ENCODE peak calls at places on chromosomes 13 and 19, in seven cellular contexts. T is dorsolateral prefrontal cortex; U is CD8-positive, alpha-beta memory T cell; E is uterus; V is fibroblast of lung; Y is A673; S is heart right ventricle. L is an unnamed sample.

GRCh38 chr13:34412817-34413365 is 529.2 kb upstream of the NBEA start:
- DNase-seq in T (no peak), U (no peak), E (no peak), V (peak), Y (no peak), S (no peak), L (peak)

GRCh38 chr19:47146920-47147319 is 16.3 kb downstream of the SAE1 start:
- DNase-seq in T (no peak), U (no peak), E (no peak), V (no peak), Y (no peak), S (no peak), L (no peak)

GRCh38 chr19:28726533-28726932 is 486.4 kb downstream of the UQCRFS1 start:
- DNase-seq in T (no peak), U (no peak), E (no peak), V (no peak), Y (no peak), S (no peak), L (no peak)

GRCh38 chr13:99984463-99985242 is 3.1 kb downstream of the ZIC2 start:
- DNase-seq in T (no peak), U (no peak), E (no peak), V (no peak), Y (peak), S (no peak), L (no peak)

GRCh38 chr13:26872444-26873173 is 112.0 kb upstream of the GPR12 start:
- DNase-seq in T (peak), U (peak), E (no peak), V (no peak), Y (peak), S (peak), L (peak)

GRCh38 chr13:33004454-33004853 is 11.8 kb upstream of the KL start:
- DNase-seq in T (no peak), U (no peak), E (peak), V (no peak), Y (peak), S (peak), L (no peak)

GRCh38 chr13:99746857-99747710 is 224.5 kb downstream of the ZIC5 start:
- DNase-seq in T (no peak), U (no peak), E (no peak), V (no peak), Y (no peak), S (no peak), L (no peak)

GRCh38 chr19:16073481-16073880 is 2.8 kb upstream of the TPM4 start:
- DNase-seq in T (no peak), U (no peak), E (no peak), V (no peak), Y (no peak), S (no peak), L (no peak)

GRCh38 chr19:47210689-47211316 is 20.2 kb downstream of the BBC3 start:
- DNase-seq in T (peak), U (peak), E (peak), V (peak), Y (peak), S (peak), L (no peak)

GRCh38 chr13:21297452-21297851 is 121.0 kb downstream of the MRPL57 start:
- DNase-seq in T (no peak), U (no peak), E (no peak), V (peak), Y (peak), S (no peak), L (no peak)

GRCh38 chr19:52331757-52332156 is 4.3 kb upstream of the ZNF610 start:
- DNase-seq in T (no peak), U (no peak), E (no peak), V (peak), Y (no peak), S (no peak), L (no peak)

GRCh38 chr19:4700573-4700970 is 23.1 kb downstream of the DPP9 start:
- DNase-seq in T (no peak), U (no peak), E (no peak), V (no peak), Y (no peak), S (no peak), L (no peak)

GRCh38 chr13:112837371-112838037 is 131.5 kb upstream of the MCF2L start:
- DNase-seq in T (peak), U (no peak), E (no peak), V (no peak), Y (no peak), S (peak), L (no peak)

GRCh38 chr13:45068036-45069001 is 52.0 kb upstream of the GTF2F2 start:
- DNase-seq in T (no peak), U (no peak), E (no peak), V (no peak), Y (no peak), S (no peak), L (no peak)

GRCh38 chr13:29589234-29589633 is 6.3 kb downstream of the SLC7A1 start:
- DNase-seq in T (no peak), U (no peak), E (no peak), V (peak), Y (no peak), S (no peak), L (no peak)

GRCh38 chr19:16425019-16425418 is 46.8 kb downstream of the EPS15L1 start:
- DNase-seq in T (no peak), U (no peak), E (no peak), V (no peak), Y (no peak), S (no peak), L (no peak)

GRCh38 chr13:68304287-68304893 is 1074.3 kb upstream of the PCDH9 start:
- DNase-seq in T (no peak), U (no peak), E (no peak), V (peak), Y (peak), S (no peak), L (no peak)

GRCh38 chr13:49869514-49869913 is 66.6 kb downstream of the SPRYD7 start:
- DNase-seq in T (no peak), U (no peak), E (no peak), V (peak), Y (peak), S (no peak), L (no peak)

GRCh38 chr19:4773047-4773640 is 18.4 kb upstream of the FEM1A start:
- DNase-seq in T (no peak), U (no peak), E (no peak), V (no peak), Y (no peak), S (no peak), L (no peak)

GRCh38 chr13:26742691-26743358 is 17.8 kb downstream of the GPR12 start:
- DNase-seq in T (no peak), U (no peak), E (no peak), V (no peak), Y (no peak), S (no peak), L (no peak)

GRCh38 chr19:41384351-41384750 is 8.0 kb downstream of the TMEM91 start:
- DNase-seq in T (no peak), U (no peak), E (no peak), V (no peak), Y (no peak), S (no peak), L (no peak)

GRCh38 chr13:42354246-42355117 is 82.5 kb downstream of the AKAP11 start:
- DNase-seq in T (no peak), U (peak), E (no peak), V (peak), Y (peak), S (no peak), L (no peak)

GRCh38 chr19:47414469-47414868 is 4.9 kb downstream of the MEIS3 start:
- DNase-seq in T (peak), U (no peak), E (no peak), V (no peak), Y (peak), S (no peak), L (no peak)

GRCh38 chr13:36769545-36769944 is 49.5 kb upstream of the RFXAP start:
- DNase-seq in T (no peak), U (no peak), E (no peak), V (no peak), Y (no peak), S (no peak), L (no peak)

GRCh38 chr19:40335101-40335500 is 13.1 kb downstream of the C19orf47 start:
- DNase-seq in T (no peak), U (no peak), E (no peak), V (no peak), Y (no peak), S (no peak), L (no peak)

GRCh38 chr19:3466630-3467029 is 13.7 kb downstream of the SMIM24 start:
- DNase-seq in T (peak), U (no peak), E (no peak), V (no peak), Y (no peak), S (peak), L (no peak)

GRCh38 chr19:35135389-35135909 is 590 bp upstream of the LGI4 start:
- DNase-seq in T (peak), U (peak), E (peak), V (peak), Y (peak), S (peak), L (peak)

GRCh38 chr19:35136231-35136630 is 1.4 kb upstream of the LGI4 start:
- DNase-seq in T (no peak), U (no peak), E (no peak), V (no peak), Y (no peak), S (no peak), L (no peak)

GRCh38 chr19:35132254-35132653 is 2.6 kb downstream of the LGI4 start:
- DNase-seq in T (no peak), U (no peak), E (no peak), V (no peak), Y (no peak), S (no peak), L (no peak)

GRCh38 chr19:35133826-35134225 is 1.0 kb downstream of the LGI4 start:
- DNase-seq in T (no peak), U (no peak), E (no peak), V (no peak), Y (no peak), S (no peak), L (no peak)

DNA sequence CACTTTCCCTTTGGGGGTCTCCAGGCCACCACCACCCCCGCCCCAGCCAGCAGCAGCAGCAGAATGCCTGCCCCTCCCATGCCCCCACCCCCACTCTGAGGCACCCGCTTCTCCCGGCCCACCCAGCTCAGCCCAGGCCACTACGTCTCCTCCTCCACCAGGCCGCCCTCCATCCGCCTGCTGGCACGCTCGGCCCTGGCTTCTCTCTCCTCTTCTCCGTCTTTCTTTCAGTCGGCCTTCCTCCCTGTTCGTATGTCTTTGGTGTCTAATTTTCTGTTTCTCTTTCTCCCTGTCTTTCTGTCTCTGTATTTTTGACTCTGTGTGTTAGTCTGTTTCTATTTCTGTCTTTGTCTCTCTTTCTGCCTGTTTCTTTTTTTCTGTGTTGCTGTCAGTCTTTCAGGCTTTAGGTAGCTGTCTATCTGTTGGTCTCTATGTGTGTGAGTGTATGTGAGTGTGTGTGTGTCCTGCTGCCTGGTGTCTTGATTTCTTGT is at the start of gene LGI4:
- DNase-seq in T (no peak), U (no peak), E (no peak), V (no peak), Y (no peak), S (no peak), L (no peak)
- H3K27ac ChIP-seq in T (peak), U (no peak), E (peak), V (no peak), Y (no peak), S (peak), L (peak)

GRCh38 chr13:46609052-46609451 is 56.1 kb downstream of the LRCH1 start:
- DNase-seq in T (no peak), U (no peak), E (no peak), V (no peak), Y (no peak), S (no peak), L (no peak)
- H3K27ac ChIP-seq in T (no peak), U (no peak), E (no peak), V (no peak), Y (no peak), S (no peak), L (no peak)

GRCh38 chr13:110408286-110408685 is 101.2 kb downstream of the COL4A2 start:
- DNase-seq in T (no peak), U (no peak), E (no peak), V (peak), Y (no peak), S (no peak), L (no peak)
- H3K27ac ChIP-seq in T (no peak), U (no peak), E (peak), V (peak), Y (no peak), S (peak), L (no peak)

GRCh38 chr13:75368167-75368566 is 113.8 kb downstream of the TBC1D4 start:
- DNase-seq in T (no peak), U (no peak), E (peak), V (peak), Y (peak), S (peak), L (no peak)
- H3K27ac ChIP-seq in T (peak), U (no peak), E (peak), V (peak), Y (no peak), S (peak), L (peak)

L was measured in caudate nucleus.